ENCODE peak calls at places on chromosomes 1 and 21, in four cellular contexts. P is ELR, K is MV-4-11, R is GM04503. S is an unnamed sample.

GRCh38 chr1:219416598-219417238 is 196.2 kb downstream of the ZC3H11B start:
- DNase-seq in P (peak; percentile 66), K (peak; percentile 31), R (no peak), S (peak; percentile 26)

GRCh38 chr21:16280731-16281130 is 550.9 kb downstream of the USP25 start:
- DNase-seq in P (no peak), K (no peak), R (no peak), S (no peak)

GRCh38 chr1:107430540-107431228 is 289.8 kb downstream of the NTNG1 start:
- DNase-seq in P (peak; percentile 49), K (peak; percentile 40), R (no peak), S (peak; percentile 27)

GRCh38 chr1:62175568-62176179 is 19.0 kb upstream of the L1TD1 start:
- DNase-seq in P (peak; percentile 56), K (peak; percentile 10), R (no peak), S (peak; percentile 31)

GRCh38 chr1:172167801-172168596 is 252.5 kb upstream of the C1orf105 start:
- DNase-seq in P (no peak), K (no peak), R (peak; percentile 67), S (peak; percentile 82)

GRCh38 chr1:201282931-201283829 is at the start of gene PKP1:
- DNase-seq in P (peak; percentile 44), K (no peak), R (no peak), S (no peak)

GRCh38 chr1:243493156-243494129 is 237.6 kb downstream of the SDCCAG8 start:
- DNase-seq in P (no peak), K (no peak), R (no peak), S (no peak)

GRCh38 chr1:975896-976683 is 5.8 kb downstream of the PERM1 start:
- DNase-seq in P (peak; percentile 80), K (peak; percentile 57), R (no peak), S (peak; percentile 84)

GRCh38 chr1:60989745-60990718 is 92.3 kb upstream of the NFIA start:
- DNase-seq in P (peak; percentile 72), K (no peak), R (peak; percentile 60), S (no peak)

S was measured in Caki2.